ENCODE peak calls at places on chromosome 12, in nine cellular contexts. X, Q, I, R, G, L, F, J and M are unnamed samples.

GRCh38 chr12:116525418-116526001 is 33.7 kb upstream of the MAP1LC3B2 start:
- DNase-seq in J (peak), L (peak), R (peak), G (peak), X (peak), F (peak), Q (peak), I (no peak), M (no peak)

GRCh38 chr12:57965766-57966165 is 24.4 kb downstream of the ATP23 start:
- DNase-seq in J (no peak), R (peak), Q (no peak), G (no peak), I (no peak), X (no peak), F (no peak), L (no peak), M (no peak)

GRCh38 chr12:110531741-110532333 is 29.7 kb downstream of the RAD9B start:
- DNase-seq in X (no peak), J (no peak), L (no peak), G (no peak), F (peak), Q (no peak), I (no peak), R (peak), M (peak)

GRCh38 chr12:12072064-12072760 is 1.5 kb downstream of the BCL2L14 start:
- DNase-seq in F (no peak), R (no peak), J (no peak), G (no peak), Q (peak), L (no peak), I (no peak), X (peak), M (no peak)

GRCh38 chr12:65854629-65855028 is 30.3 kb downstream of the HMGA2 start:
- DNase-seq in X (no peak), Q (no peak), F (peak), G (no peak), J (no peak), I (no peak), L (no peak), R (no peak), M (no peak)

GRCh38 chr12:98758331-98758730 is 113.2 kb downstream of the APAF1 start:
- DNase-seq in I (peak), G (peak), F (no peak), L (peak), J (no peak), R (no peak), X (no peak), Q (no peak), M (no peak)

GRCh38 chr12:120100630-120101029 is 15.9 kb downstream of the RAB35 start:
- DNase-seq in I (peak), F (no peak), L (peak), Q (peak), J (no peak), X (no peak), R (no peak), G (peak), M (no peak)

GRCh38 chr12:65720739-65721138 is 103.5 kb upstream of the HMGA2 start:
- DNase-seq in Q (no peak), X (no peak), R (no peak), L (no peak), G (no peak), J (no peak), F (no peak), I (no peak), M (no peak)

GRCh38 chr12:12403264-12404248 is 46.7 kb downstream of the BORCS5 start:
- DNase-seq in I (no peak), R (no peak), Q (peak), G (no peak), X (peak), F (no peak), J (no peak), L (no peak), M (no peak)

GRCh38 chr12:50057000-50057841 is at the start of gene ASIC1:
- DNase-seq in I (peak), L (peak), G (peak), J (peak), R (peak), X (peak), Q (peak), F (peak), M (peak)

GRCh38 chr12:109760930-109761630 is 47.5 kb downstream of the FAM222A start:
- DNase-seq in R (no peak), Q (no peak), X (no peak), J (no peak), I (peak), L (no peak), F (no peak), G (no peak), M (no peak)

DNA sequence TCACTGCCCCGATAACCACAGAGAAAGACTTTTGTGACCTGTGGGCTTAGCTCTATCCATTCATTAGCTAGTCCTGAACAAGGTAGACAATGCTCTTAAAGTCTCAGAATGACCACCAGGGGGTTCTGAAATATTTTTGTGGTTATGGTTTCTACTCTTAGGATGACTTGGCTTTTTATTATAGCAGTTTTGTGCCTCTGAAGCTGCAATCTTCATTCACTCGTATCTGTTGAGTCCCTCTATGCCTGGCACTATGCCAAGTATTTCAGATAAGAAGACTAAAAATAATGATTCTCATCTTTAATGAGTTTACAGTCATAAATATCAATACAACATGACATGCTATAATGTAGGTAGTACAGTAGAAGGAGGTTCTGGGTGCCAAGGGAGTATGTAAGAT is 130.8 kb upstream of the TRHDE start:
- DNase-seq in Q (no peak), F (peak), X (no peak), J (no peak), G (no peak), R (peak), I (no peak), L (no peak), M (peak)
- TF ChIP-seq CTCF in Q (no peak), F (peak), X (no peak), J (no peak), G (no peak), R (peak), I (no peak), L (no peak), M (peak)

DNA sequence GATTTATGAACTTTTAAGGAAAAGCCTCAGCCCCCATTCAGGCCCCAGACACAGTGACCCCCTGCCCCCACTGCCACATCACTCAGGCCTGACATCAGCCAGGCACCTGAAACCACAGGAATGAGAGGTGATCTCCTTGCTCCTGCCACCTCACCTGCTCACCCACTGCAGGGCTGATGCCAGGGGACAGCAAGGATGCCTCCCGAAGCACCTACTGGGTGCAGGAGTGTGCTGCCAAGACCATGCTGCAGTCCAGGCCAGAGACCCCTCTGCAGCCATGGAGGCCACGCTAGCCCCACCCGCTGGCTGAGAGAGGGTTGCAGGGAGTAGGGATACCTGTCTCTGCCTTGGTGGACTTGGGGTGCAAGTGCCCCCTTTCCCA is 18.6 kb upstream of the KRT7 start:
- DNase-seq in L (no peak), X (no peak), I (no peak), Q (no peak), R (peak), G (no peak), J (no peak), F (no peak), M (no peak)
- TF ChIP-seq CTCF in L (no peak), X (no peak), I (no peak), Q (peak), R (peak), G (no peak), J (no peak), F (peak), M (no peak)

GRCh38 chr12:49013403-49013802 is 5.2 kb downstream of the PRKAG1 start:
- DNase-seq in R (no peak), G (no peak), X (no peak), L (no peak), I (no peak), F (no peak), J (no peak), Q (no peak), M (no peak)

GRCh38 chr12:49010092-49010668 is 8.4 kb downstream of the PRKAG1 start:
- DNase-seq in F (no peak), X (no peak), Q (no peak), L (no peak), J (no peak), G (no peak), I (no peak), R (no peak), M (no peak)

GRCh38 chr12:49012739-49013138 is 5.8 kb downstream of the PRKAG1 start:
- DNase-seq in X (no peak), G (no peak), Q (no peak), L (no peak), I (no peak), J (no peak), R (no peak), F (no peak), M (no peak)

GRCh38 chr12:49014547-49014946 is 4.0 kb downstream of the PRKAG1 start:
- DNase-seq in Q (no peak), L (no peak), G (no peak), R (peak), J (no peak), F (peak), X (no peak), I (no peak), M (no peak)

GRCh38 chr12:49008943-49009342 is 9.6 kb downstream of the PRKAG1 start:
- DNase-seq in J (no peak), Q (no peak), F (no peak), X (no peak), I (no peak), G (no peak), R (no peak), L (no peak), M (no peak)
- TF ChIP-seq CTCF in J (no peak), Q (no peak), F (no peak), X (no peak), I (no peak), G (no peak), R (no peak), L (no peak), M (no peak)

GRCh38 chr12:55657282-55657681 is 20.6 kb downstream of the OR10P1 start:
- DNase-seq in J (no peak), G (no peak), L (no peak), X (no peak), F (no peak), I (no peak), R (no peak), Q (no peak), M (no peak)

GRCh38 chr12:55663391-55663790 is 26.7 kb downstream of the OR10P1 start:
- DNase-seq in X (no peak), F (no peak), G (no peak), J (no peak), Q (no peak), I (no peak), L (no peak), R (no peak), M (no peak)

GRCh38 chr12:55658212-55658611 is 21.5 kb downstream of the OR10P1 start:
- DNase-seq in R (no peak), L (no peak), F (no peak), J (no peak), G (no peak), X (no peak), I (no peak), Q (no peak), M (no peak)

GRCh38 chr12:55658635-55659391 is 22.1 kb downstream of the OR10P1 start:
- DNase-seq in J (no peak), R (no peak), F (no peak), L (no peak), I (no peak), X (no peak), G (no peak), Q (no peak), M (no peak)

DNA sequence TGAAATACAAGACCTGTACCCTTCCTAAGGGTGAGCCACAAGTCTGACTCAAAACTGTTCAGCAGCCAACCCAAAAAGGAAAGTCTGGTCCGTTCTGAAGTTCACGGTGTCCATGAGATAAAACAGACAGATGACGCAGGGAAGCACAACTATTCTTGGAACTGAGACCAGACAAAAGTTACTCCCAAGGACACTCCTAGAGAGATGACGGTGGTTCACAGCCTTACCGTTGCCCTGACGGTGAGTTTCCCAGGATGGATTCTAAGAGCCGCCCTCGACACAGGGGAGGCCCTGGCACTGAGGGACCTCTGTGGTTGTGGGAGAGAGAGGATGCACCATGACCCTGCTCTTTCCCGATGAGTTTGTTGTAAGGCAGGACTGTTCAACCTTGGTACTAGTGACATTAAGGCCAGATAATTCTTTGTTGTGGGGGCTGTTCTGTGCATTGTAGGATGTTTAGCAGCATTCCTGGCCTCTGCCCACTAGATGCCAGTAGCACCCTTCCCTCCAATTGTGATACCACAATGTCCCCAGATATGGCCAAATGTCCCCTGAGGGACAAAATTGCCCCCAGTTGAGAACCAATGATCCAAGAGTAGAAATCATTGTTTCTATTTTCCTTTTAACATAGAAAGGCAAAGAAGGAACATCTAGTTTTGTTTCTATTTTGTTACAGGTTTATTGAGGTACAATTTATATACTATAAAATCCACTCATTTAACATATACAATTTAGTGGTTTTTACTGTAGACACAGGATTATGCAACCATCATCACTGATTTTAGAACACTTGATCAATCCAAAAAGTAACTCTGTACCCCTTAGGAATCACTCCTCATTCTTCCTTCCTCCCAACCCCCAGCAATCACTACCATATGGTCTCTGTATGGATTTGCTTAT is 23.0 kb downstream of the OR10P1 start:
- DNase-seq in R (peak), L (peak), I (no peak), F (no peak), Q (peak), G (no peak), J (no peak), X (no peak), M (no peak)
- TF ChIP-seq CTCF in R (peak), L (peak), I (peak), F (peak), Q (peak), G (peak), J (peak), X (no peak), M (peak)

GRCh38 chr12:113135178-113136127 is at the start of gene RASAL1:
- DNase-seq in R (peak), F (no peak), I (no peak), J (peak), X (peak), L (no peak), G (no peak), Q (peak), M (peak)
- TF ChIP-seq CTCF in R (peak), F (peak), I (peak), J (no peak), X (peak), L (peak), G (peak), Q (peak), M (peak)

GRCh38 chr12:88393017-88393767 is 187.1 kb downstream of the KITLG start:
- DNase-seq in Q (no peak), J (no peak), X (no peak), R (peak), L (no peak), I (no peak), F (no peak), G (no peak), M (no peak)
- TF ChIP-seq CTCF in Q (no peak), J (no peak), X (no peak), R (peak), L (peak), I (no peak), F (peak), G (no peak), M (peak)

DNA sequence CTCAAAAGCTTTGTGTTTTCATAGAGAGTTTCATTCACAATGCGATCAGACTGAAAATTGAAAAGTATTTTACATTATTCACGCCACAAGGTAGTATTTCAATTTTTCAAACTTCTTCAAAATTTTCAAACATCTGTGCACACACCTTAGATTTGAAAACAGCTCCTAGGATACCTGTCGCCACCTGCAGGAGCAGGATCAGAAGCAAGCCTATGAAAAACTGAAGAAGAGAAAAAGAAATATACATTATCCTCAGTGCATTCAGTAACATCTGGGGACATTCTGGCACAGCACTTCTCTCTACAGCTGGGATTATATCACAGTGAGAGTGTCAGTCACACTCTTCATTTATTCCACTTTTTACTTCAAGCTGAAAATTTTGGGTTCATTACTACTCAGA is 19.8 kb downstream of the TSPAN8 start:
- DNase-seq in J (no peak), Q (no peak), G (no peak), X (no peak), R (no peak), F (no peak), L (no peak), I (no peak), M (no peak)
- TF ChIP-seq CTCF in J (no peak), Q (no peak), G (no peak), X (no peak), R (peak), F (no peak), L (no peak), I (no peak), M (no peak)

GRCh38 chr12:39329876-39330275 is 113.0 kb downstream of the KIF21A start:
- DNase-seq in F (no peak), G (no peak), I (no peak), Q (no peak), L (no peak), R (no peak), J (no peak), X (no peak), M (no peak)

GRCh38 chr12:39331539-39332261 is 111.2 kb downstream of the KIF21A start:
- DNase-seq in F (no peak), J (no peak), L (no peak), R (no peak), X (no peak), G (no peak), I (no peak), Q (no peak), M (no peak)

GRCh38 chr12:39329015-39329414 is 113.9 kb downstream of the KIF21A start:
- DNase-seq in L (no peak), I (no peak), G (no peak), J (peak), X (no peak), R (peak), Q (no peak), F (no peak), M (no peak)

GRCh38 chr12:39327520-39327919 is 115.4 kb downstream of the KIF21A start:
- DNase-seq in L (no peak), F (no peak), J (no peak), I (no peak), Q (no peak), X (no peak), R (no peak), G (no peak), M (no peak)

DNA sequence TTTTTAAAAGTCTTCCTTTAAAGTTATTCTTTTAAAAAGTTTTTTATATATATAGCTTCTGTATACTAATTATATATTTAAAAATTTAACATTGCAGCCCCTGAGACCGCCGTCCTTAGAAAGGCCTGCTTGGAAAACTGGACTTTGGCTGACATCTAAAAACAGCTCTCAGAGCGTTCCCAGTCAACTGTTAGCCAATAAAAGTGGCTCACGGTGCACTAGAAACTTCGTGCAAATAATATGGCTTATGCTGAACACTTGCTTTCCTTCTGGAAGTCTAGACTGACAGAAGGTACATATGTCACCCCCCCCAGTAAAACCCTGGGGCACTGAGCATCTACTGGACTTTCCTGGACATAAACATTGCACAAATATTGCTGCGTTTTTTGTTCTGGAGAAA is 115.0 kb downstream of the KIF21A start:
- DNase-seq in I (no peak), G (no peak), L (no peak), X (no peak), R (no peak), F (no peak), Q (no peak), J (no peak), M (no peak)
- TF ChIP-seq CTCF in I (no peak), G (no peak), L (no peak), X (no peak), R (no peak), F (no peak), Q (no peak), J (no peak), M (no peak)

DNA sequence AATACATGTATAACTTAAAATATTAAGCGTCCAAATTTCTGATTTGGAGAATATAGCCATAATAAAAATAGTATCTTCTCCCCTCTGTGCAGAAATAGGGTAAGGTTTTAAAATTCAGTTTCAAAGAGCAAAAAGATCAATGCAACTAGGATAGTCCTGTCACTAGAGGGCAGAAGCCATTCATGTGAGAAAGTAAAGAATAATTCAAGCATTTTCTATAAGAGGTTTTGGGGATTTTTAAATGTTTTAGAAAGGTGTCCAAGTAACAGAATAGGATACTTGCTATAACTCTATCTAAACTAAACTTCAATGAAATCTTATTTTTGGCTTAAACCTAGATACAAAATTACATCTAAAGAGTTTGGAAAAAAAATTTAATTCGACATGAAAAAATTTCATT is 50.3 kb downstream of the ADAMTS20 start:
- DNase-seq in I (no peak), Q (no peak), F (peak), G (no peak), X (no peak), J (peak), R (peak), L (no peak), M (peak)
- TF ChIP-seq CTCF in I (peak), Q (no peak), F (peak), G (no peak), X (no peak), J (peak), R (peak), L (no peak), M (peak)

GRCh38 chr12:47797432-47797831 is 22.3 kb downstream of the HDAC7 start:
- DNase-seq in F (no peak), Q (peak), I (no peak), X (no peak), G (no peak), R (peak), L (no peak), J (no peak), M (peak)
- TF ChIP-seq CTCF in F (peak), Q (peak), I (peak), X (no peak), G (peak), R (peak), L (peak), J (no peak), M (peak)